ENCODE peak calls at places on chromosome 7, in four cellular contexts. D, M, V and F are unnamed samples.

GRCh38 chr7:148941598-148942280 is 57.6 kb upstream of the EZH2 start:
- DNase-seq in D (no peak), M (peak; percentile 66), V (peak; percentile 50), F (no peak)

GRCh38 chr7:378551-379455 is 88.8 kb downstream of the FOXL3 start:
- DNase-seq in D (no peak), M (no peak), V (no peak), F (no peak)

GRCh38 chr7:18828333-18829100 is 288.9 kb downstream of the TWIST1 start:
- DNase-seq in D (no peak), M (no peak), V (no peak), F (no peak)

GRCh38 chr7:46633816-46634215 is 712.7 kb upstream of the IGFBP3 start:
- DNase-seq in D (no peak), M (no peak), V (no peak), F (no peak)

GRCh38 chr7:42096681-42097637 is 140.1 kb downstream of the GLI3 start:
- DNase-seq in D (no peak), M (no peak), V (no peak), F (no peak)

GRCh38 chr7:22346383-22347107 is 10.4 kb downstream of the RAPGEF5 start:
- DNase-seq in D (no peak), M (no peak), V (no peak), F (no peak)

GRCh38 chr7:27615420-27616185 is 47.1 kb downstream of the HIBADH start:
- DNase-seq in D (no peak), M (no peak), V (no peak), F (no peak)

GRCh38 chr7:108340856-108341411 is 115.3 kb downstream of the NRCAM start:
- DNase-seq in D (no peak), M (peak; percentile 32), V (no peak), F (no peak)

GRCh38 chr7:96936621-96937020 is 68.7 kb upstream of the DLX6 start:
- DNase-seq in D (no peak), M (no peak), V (no peak), F (no peak)